ENCODE peak calls at places on chromosomes 7 and 10, in six cellular contexts. W is COLO829, E is hepatocyte, L is keratinocyte, G is astrocyte of the spinal cord, A is A172. I is an unnamed sample.
A peak's percentile ranks its signal among the peaks of the same experiment; 100 is the strongest.

GRCh38 chr10:77605466-77605865 is 32.1 kb downstream of the KCNMA1 start:
- DNase-seq in W (no peak), E (no peak), L (no peak), G (no peak), A (peak; percentile 47), I (peak; percentile 27)

GRCh38 chr10:60175418-60175817 is 214.3 kb downstream of the ANK3 start:
- DNase-seq in W (no peak), E (peak; percentile 45), L (no peak), G (no peak), A (no peak), I (no peak)

GRCh38 chr7:104415700-104416099 is 87.3 kb downstream of the LHFPL3 start:
- DNase-seq in W (no peak), E (no peak), L (no peak), G (no peak), A (no peak), I (no peak)

GRCh38 chr7:22549667-22550513 is 49.9 kb upstream of the STEAP1B start:
- DNase-seq in W (no peak), E (peak; percentile 75), L (no peak), G (peak; percentile 17), A (no peak), I (peak; percentile 43)

GRCh38 chr7:128934361-128935352 is 3.1 kb upstream of the IRF5 start:
- DNase-seq in W (no peak), E (no peak), L (no peak), G (no peak), A (no peak), I (no peak)

GRCh38 chr7:30028749-30029635 is 780 bp downstream of the PLEKHA8 start:
- DNase-seq in W (peak; percentile 42), E (peak; percentile 55), L (no peak), G (peak; percentile 28), A (peak; percentile 36), I (peak; percentile 56)

GRCh38 chr10:30999084-30999712 is 32.5 kb downstream of the ZNF438 start:
- DNase-seq in W (no peak), E (peak; percentile 43), L (no peak), G (no peak), A (peak; percentile 21), I (no peak)

GRCh38 chr10:28130267-28130666 is 131.4 kb upstream of the ODAD2 start:
- DNase-seq in W (no peak), E (no peak), L (no peak), G (peak; percentile 63), A (peak; percentile 94), I (peak; percentile 29)

GRCh38 chr7:13262929-13263530 is 575.6 kb downstream of the ARL4A start:
- DNase-seq in W (peak; percentile 35), E (peak; percentile 57), L (no peak), G (peak; percentile 63), A (peak; percentile 45), I (no peak)

GRCh38 chr10:129655679-129656031 is 188.6 kb downstream of the MGMT start:
- DNase-seq in W (no peak), E (no peak), L (no peak), G (no peak), A (no peak), I (no peak)

GRCh38 chr7:91567111-91568012 is 303.1 kb downstream of the FZD1 start:
- DNase-seq in W (no peak), E (no peak), L (no peak), G (no peak), A (no peak), I (no peak)

GRCh38 chr7:106216517-106217088 is 68.2 kb downstream of the NAMPT start:
- DNase-seq in W (peak; percentile 88), E (peak; percentile 63), L (peak; percentile 33), G (peak; percentile 98), A (peak; percentile 96), I (peak; percentile 72)

GRCh38 chr10:69360485-69361302 is 56.0 kb downstream of the TACR2 start:
- DNase-seq in W (no peak), E (peak; percentile 82), L (no peak), G (peak; percentile 92), A (peak; percentile 91), I (peak; percentile 84)

GRCh38 chr10:71435571-71436267 is 39.0 kb downstream of the CDH23 start:
- DNase-seq in W (no peak), E (no peak), L (no peak), G (no peak), A (no peak), I (no peak)

GRCh38 chr10:99983280-99983988 is 26.3 kb downstream of the DNMBP start:
- DNase-seq in W (no peak), E (peak; percentile 52), L (no peak), G (peak; percentile 71), A (no peak), I (no peak)

GRCh38 chr10:114519756-114520288 is 115.5 kb upstream of the AFAP1L2 start:
- DNase-seq in W (no peak), E (no peak), L (no peak), G (no peak), A (no peak), I (no peak)

GRCh38 chr7:157769016-157769869 is 432.4 kb downstream of the DNAJB6 start:
- DNase-seq in W (no peak), E (no peak), L (no peak), G (no peak), A (peak; percentile 16), I (no peak)

GRCh38 chr10:129659881-129660280 is 192.8 kb downstream of the MGMT start:
- DNase-seq in W (no peak), E (no peak), L (no peak), G (no peak), A (no peak), I (no peak)

GRCh38 chr10:20034732-20035131 is 218.5 kb downstream of the PLXDC2 start:
- DNase-seq in W (no peak), E (no peak), L (no peak), G (no peak), A (no peak), I (no peak)

GRCh38 chr7:87398441-87398840 is 53.0 kb downstream of the CROT start:
- DNase-seq in W (peak; percentile 54), E (no peak), L (peak; percentile 33), G (peak; percentile 44), A (peak; percentile 16), I (no peak)

GRCh38 chr7:91280604-91281003 is 16.4 kb downstream of the FZD1 start:
- DNase-seq in W (no peak), E (no peak), L (no peak), G (no peak), A (no peak), I (no peak)

GRCh38 chr7:34902181-34902580 is 135.1 kb downstream of the DPY19L1 start:
- DNase-seq in W (no peak), E (no peak), L (no peak), G (no peak), A (no peak), I (no peak)

GRCh38 chr10:88089498-88089897 is 226.1 kb downstream of the PTEN start:
- DNase-seq in W (no peak), E (no peak), L (no peak), G (no peak), A (no peak), I (peak; percentile 47)

GRCh38 chr7:110257673-110258072 is 833.3 kb upstream of the LRRN3 start:
- DNase-seq in W (no peak), E (no peak), L (no peak), G (no peak), A (no peak), I (no peak)

GRCh38 chr10:110790913-110791525 is 80.7 kb upstream of the PDCD4 start:
- DNase-seq in W (no peak), E (peak; percentile 26), L (no peak), G (no peak), A (no peak), I (no peak)

GRCh38 chr10:127550861-127551260 is 1.8 kb downstream of the NPS start:
- DNase-seq in W (no peak), E (no peak), L (no peak), G (no peak), A (peak; percentile 0), I (peak; percentile 26)

GRCh38 chr10:127906548-127907377 is at the start of gene PTPRE:
- DNase-seq in W (peak; percentile 25), E (peak; percentile 92), L (no peak), G (peak; percentile 40), A (peak; percentile 11), I (peak; percentile 75)

GRCh38 chr10:73094249-73094850 is 2.3 kb downstream of the P4HA1 start:
- DNase-seq in W (no peak), E (peak; percentile 15), L (no peak), G (peak; percentile 35), A (no peak), I (no peak)

GRCh38 chr7:38321515-38321944 is 48.1 kb upstream of the TARP start:
- DNase-seq in W (peak; percentile 46), E (no peak), L (no peak), G (peak; percentile 78), A (peak; percentile 57), I (peak; percentile 79)

GRCh38 chr7:144534196-144534595 is 130.7 kb upstream of the NOBOX start:
- DNase-seq in W (no peak), E (no peak), L (no peak), G (no peak), A (no peak), I (no peak)

GRCh38 chr10:43282881-43283280 is 16.0 kb upstream of the RASGEF1A start:
- DNase-seq in W (peak; percentile 28), E (peak; percentile 64), L (no peak), G (no peak), A (no peak), I (no peak)

GRCh38 chr7:24936121-24936824 is 43.7 kb downstream of the OSBPL3 start:
- DNase-seq in W (peak; percentile 67), E (no peak), L (no peak), G (peak; percentile 74), A (no peak), I (no peak)

GRCh38 chr7:81618400-81619014 is 151.3 kb downstream of the HGF start:
- DNase-seq in W (peak; percentile 63), E (peak; percentile 26), L (peak; percentile 42), G (peak; percentile 92), A (peak; percentile 89), I (peak; percentile 66)

GRCh38 chr10:122988501-122988900 is 8.3 kb downstream of the PSTK start:
- DNase-seq in W (no peak), E (no peak), L (no peak), G (no peak), A (no peak), I (no peak)

GRCh38 chr7:100545636-100546128 is 6.7 kb downstream of the AGFG2 start:
- DNase-seq in W (peak; percentile 73), E (peak; percentile 86), L (no peak), G (peak; percentile 94), A (peak; percentile 94), I (peak; percentile 79)

GRCh38 chr7:103809229-103809994 is 180.0 kb downstream of the RELN start:
- DNase-seq in W (no peak), E (no peak), L (no peak), G (no peak), A (no peak), I (no peak)

I was measured in MG63.